ENCODE peak calls at places on chromosomes 13 and 19, in nine cellular contexts. J is activated T-helper 2 cell treated with anti-CD3 and anti-CD28 coated beads, Interferon-gamma antibody, Interleukin-2, Interleukin-4, amounts not matched to agents 10 μg/mL and 5 μg/mL and 100 μg/mL, durations not matched to agents 14 hours and 24 hours and 36 hours; B is HepG2; X is stimulated activated CD4-positive, alpha-beta T cell treated with anti-CD3 and anti-CD28 coated beads, Interleukin-1b, Interleukin-23, amount 100 ng/mL, for 24 hours; E is EH; K is endodermal cell; P is germinal center; O is cardiac fibroblast; U is naive thymus-derived CD8-positive, alpha-beta T cell. Z is an unnamed sample.

GRCh38 chr13:30796132-30796832 is 60.9 kb downstream of the ALOX5AP start:
- DNase-seq in O (peak; percentile 80), B (no peak), U (no peak), X (no peak), E (peak; percentile 85), K (no peak), J (no peak), P (peak; percentile 30), Z (no peak)

GRCh38 chr13:94325660-94326059 is 153.8 kb downstream of the DCT start:
- DNase-seq in U (no peak), K (no peak), P (no peak), X (no peak), J (no peak), B (no peak), O (no peak), E (peak; percentile 63), Z (no peak)

GRCh38 chr19:1942078-1942933 is 1.3 kb downstream of the CSNK1G2 start:
- DNase-seq in E (peak; percentile 74), U (peak; percentile 84), O (peak; percentile 73), K (peak; percentile 95), J (peak; percentile 81), B (peak; percentile 73), P (peak; percentile 85), X (no peak), Z (peak; percentile 74)

GRCh38 chr19:34639491-34640085 is 37.4 kb downstream of the SCGB2B2 start:
- DNase-seq in B (peak; percentile 82), K (peak; percentile 80), E (peak; percentile 74), U (peak; percentile 64), P (peak; percentile 35), O (peak; percentile 80), J (peak; percentile 29), X (peak; percentile 47), Z (peak; percentile 70)

GRCh38 chr13:47499358-47500150 is 501.5 kb downstream of the SUCLA2 start:
- DNase-seq in P (no peak), B (no peak), K (no peak), X (no peak), U (no peak), O (peak; percentile 78), E (peak; percentile 89), J (no peak), Z (no peak)

GRCh38 chr19:1379126-1379905 is 4.4 kb upstream of the NDUFS7 start:
- DNase-seq in O (no peak), X (no peak), P (no peak), K (no peak), E (no peak), J (no peak), U (no peak), B (no peak), Z (no peak)

GRCh38 chr13:33126909-33127607 is 110.8 kb downstream of the KL start:
- DNase-seq in J (no peak), U (no peak), E (peak; percentile 81), P (no peak), X (no peak), B (no peak), K (no peak), O (peak; percentile 52), Z (no peak)

GRCh38 chr13:64061649-64062048 is 2646.0 kb upstream of the PCDH20 start:
- DNase-seq in K (no peak), P (no peak), U (no peak), E (no peak), O (no peak), J (no peak), B (no peak), X (no peak), Z (no peak)

GRCh38 chr19:50384685-50385535 is 763 bp downstream of the POLD1 start:
- DNase-seq in E (peak; percentile 37), B (no peak), O (peak; percentile 25), U (no peak), K (no peak), X (no peak), J (no peak), P (no peak), Z (no peak)

GRCh38 chr19:33906578-33907335 is 110.1 kb downstream of the KCTD15 start:
- DNase-seq in O (peak; percentile 31), K (peak; percentile 85), X (no peak), J (no peak), P (no peak), B (peak; percentile 6), U (no peak), E (peak; percentile 42), Z (no peak)

GRCh38 chr13:112067121-112067741 is at the start of gene SOX1:
- DNase-seq in E (no peak), B (no peak), O (no peak), P (no peak), J (no peak), K (peak; percentile 86), U (no peak), X (no peak), Z (no peak)

GRCh38 chr13:25827986-25828385 is 223.8 kb downstream of the SHISA2 start:
- DNase-seq in K (no peak), X (no peak), B (no peak), U (no peak), P (no peak), E (no peak), J (no peak), O (no peak), Z (no peak)

GRCh38 chr13:44759222-44759721 is 183.1 kb upstream of the TSC22D1 start:
- DNase-seq in J (no peak), U (no peak), B (no peak), K (peak; percentile 49), X (no peak), P (no peak), O (no peak), E (no peak), Z (no peak)

GRCh38 chr19:45141203-45141900 is 19.4 kb downstream of the NKPD1 start:
- DNase-seq in U (no peak), X (no peak), K (no peak), E (no peak), O (no peak), P (no peak), B (no peak), J (no peak), Z (no peak)

GRCh38 chr19:10653482-10653731 is 739 bp upstream of the ILF3 start:
- DNase-seq in E (no peak), J (no peak), B (no peak), P (no peak), O (no peak), K (no peak), U (no peak), X (no peak), Z (no peak)

GRCh38 chr13:81058211-81058915 is 717.4 kb upstream of the SPRY2 start:
- DNase-seq in B (no peak), U (no peak), O (peak; percentile 37), X (no peak), P (no peak), K (no peak), J (no peak), E (no peak), Z (no peak)

GRCh38 chr19:31255863-31256600 is 93.2 kb downstream of the TSHZ3 start:
- DNase-seq in E (no peak), P (no peak), J (no peak), U (no peak), O (no peak), X (no peak), K (no peak), B (no peak), Z (no peak)

GRCh38 chr13:113935081-113935511 is 38.8 kb downstream of the C13orf46 start:
- DNase-seq in B (no peak), E (no peak), X (no peak), K (peak; percentile 70), O (no peak), J (no peak), P (no peak), U (no peak), Z (no peak)

GRCh38 chr19:12015015-12015752 is 20.3 kb downstream of the ZNF433 start:
- DNase-seq in E (peak; percentile 1), J (no peak), K (no peak), U (no peak), B (no peak), O (peak; percentile 10), X (no peak), P (no peak), Z (no peak)

GRCh38 chr19:56838930-56839664 is 1.4 kb downstream of the PEG3 start:
- DNase-seq in B (peak; percentile 97), E (peak; percentile 0), O (peak; percentile 31), U (peak; percentile 26), X (no peak), P (peak; percentile 17), J (no peak), K (no peak), Z (no peak)

GRCh38 chr19:13430790-13431582 is 75.3 kb downstream of the CACNA1A start:
- DNase-seq in P (peak; percentile 23), K (peak; percentile 88), J (peak; percentile 26), U (peak; percentile 15), B (peak; percentile 33), X (peak; percentile 3), E (peak; percentile 65), O (peak; percentile 67), Z (peak; percentile 21)

GRCh38 chr13:100519626-100520025 is 69.0 kb downstream of the GGACT start:
- DNase-seq in K (no peak), O (no peak), X (no peak), B (no peak), J (no peak), U (no peak), P (no peak), E (no peak), Z (no peak)

GRCh38 chr19:50486823-50487515 is 10.3 kb upstream of the GARIN5A start:
- DNase-seq in J (peak; percentile 39), K (peak; percentile 97), U (no peak), B (peak; percentile 51), X (peak; percentile 29), O (peak; percentile 66), P (no peak), E (no peak), Z (peak; percentile 52)

GRCh38 chr19:56350416-56351045 is 35.9 kb upstream of the ZSCAN5A start:
- DNase-seq in E (peak; percentile 49), B (peak; percentile 58), X (peak; percentile 15), U (peak; percentile 58), K (peak; percentile 73), J (no peak), O (peak; percentile 66), P (peak; percentile 34), Z (peak; percentile 45)

GRCh38 chr13:64073203-64073602 is 2657.6 kb upstream of the PCDH20 start:
- DNase-seq in P (no peak), O (no peak), K (no peak), U (no peak), J (no peak), B (peak; percentile 3), E (no peak), X (no peak), Z (no peak)

GRCh38 chr13:42649761-42650289 is 75.9 kb downstream of the TNFSF11 start:
- DNase-seq in K (no peak), U (no peak), J (no peak), B (no peak), E (no peak), P (no peak), O (no peak), X (no peak), Z (no peak)

GRCh38 chr13:44196186-44196751 is 177.4 kb upstream of the SERP2 start:
- DNase-seq in B (no peak), X (no peak), E (no peak), J (no peak), P (no peak), O (no peak), U (no peak), K (no peak), Z (no peak)

GRCh38 chr13:104204177-104204576 is 1138.0 kb upstream of the SLC10A2 start:
- DNase-seq in E (no peak), U (no peak), K (no peak), B (no peak), P (no peak), O (no peak), J (no peak), X (no peak), Z (no peak)

GRCh38 chr19:3061214-3062161 is 807 bp downstream of the TLE5 start:
- DNase-seq in J (peak; percentile 68), B (no peak), P (peak; percentile 80), X (no peak), E (peak; percentile 57), U (peak; percentile 86), O (peak; percentile 25), K (no peak), Z (peak; percentile 77)

GRCh38 chr19:17752865-17753639 is 1.8 kb downstream of the FCHO1 start:
- DNase-seq in K (no peak), U (no peak), E (no peak), P (no peak), J (no peak), B (no peak), X (no peak), O (no peak), Z (no peak)

GRCh38 chr13:34863360-34864135 is 78.5 kb upstream of the NBEA start:
- DNase-seq in P (no peak), B (peak; percentile 3), K (no peak), X (no peak), E (peak; percentile 81), J (no peak), U (no peak), O (peak; percentile 79), Z (no peak)